ENCODE peak calls at places on chromosomes 6 and 20, in five cellular contexts. M, T, N, P and V are unnamed samples.

GRCh38 chr20:3383878-3384495 is 23.5 kb downstream of the DNAAF9 start:
- DNase-seq in M (no peak), T (no peak), N (no peak), P (no peak), V (no peak)

GRCh38 chr20:4688342-4688741 is 33.4 kb upstream of the PRND start:
- DNase-seq in M (no peak), T (no peak), N (no peak), P (no peak), V (no peak)

GRCh38 chr6:142377112-142377848 is 75.5 kb downstream of the ADGRG6 start:
- DNase-seq in M (no peak), T (no peak), N (no peak), P (no peak), V (no peak)

GRCh38 chr6:33633462-33634158 is 12.5 kb downstream of the ITPR3 start:
- DNase-seq in M (peak; percentile 59), T (peak; percentile 53), N (peak; percentile 49), P (peak; percentile 72), V (no peak)

GRCh38 chr6:53179961-53180651 is 31.5 kb upstream of the GCM1 start:
- DNase-seq in M (peak; percentile 56), T (no peak), N (no peak), P (peak; percentile 40), V (no peak)

GRCh38 chr20:15642676-15643075 is 930.6 kb downstream of the KIF16B start:
- DNase-seq in M (no peak), T (no peak), N (no peak), P (no peak), V (peak; percentile 42)

GRCh38 chr6:161410076-161410475 is 136.2 kb upstream of the AGPAT4 start:
- DNase-seq in M (no peak), T (no peak), N (no peak), P (no peak), V (no peak)

GRCh38 chr6:166393535-166393823 is 10.7 kb upstream of the MPC1 start:
- DNase-seq in M (no peak), T (no peak), N (no peak), P (no peak), V (no peak)

GRCh38 chr6:168550326-168550725 is 109.3 kb downstream of the SMOC2 start:
- DNase-seq in M (no peak), T (no peak), N (no peak), P (no peak), V (no peak)

GRCh38 chr6:170160031-170160627 is 130.7 kb downstream of the DLL1 start:
- DNase-seq in M (no peak), T (no peak), N (no peak), P (no peak), V (no peak)

GRCh38 chr6:43499028-43499815 is 10.9 kb downstream of the LRRC73 start:
- DNase-seq in M (no peak), T (no peak), N (no peak), P (no peak), V (no peak)

GRCh38 chr6:134177236-134177635 is 124.8 kb upstream of the SLC2A12 start:
- DNase-seq in M (no peak), T (no peak), N (no peak), P (no peak), V (no peak)

GRCh38 chr6:139323511-139324445 is 32.0 kb upstream of the TXLNB start:
- DNase-seq in M (peak; percentile 77), T (no peak), N (peak; percentile 51), P (peak; percentile 59), V (peak; percentile 47)

GRCh38 chr6:46642928-46643751 is 9.5 kb downstream of the CYP39A1 start:
- DNase-seq in M (no peak), T (no peak), N (no peak), P (no peak), V (no peak)

GRCh38 chr20:20213722-20214121 is 154.2 kb upstream of the INSM1 start:
- DNase-seq in M (no peak), T (no peak), N (no peak), P (no peak), V (no peak)